ENCODE peak calls at places on chromosomes 2 and 18, in five cellular contexts. C is GM12892; Z is small intestine; E is stimulated activated CD8-positive, alpha-beta memory T cell treated with anti-CD3 and anti-CD28 coated beads, Interleukin-7, amount 100 ng/mL, for 24 hours; P is EL. N is an unnamed sample.

GRCh38 chr18:14089781-14090180 is 42.5 kb downstream of the ZNF519 start:
- DNase-seq in C (no peak), Z (no peak), E (no peak), P (peak; percentile 37), N (no peak)

GRCh38 chr2:112155331-112156151 is 17.4 kb downstream of the FBLN7 start:
- DNase-seq in C (no peak), Z (peak; percentile 20), E (no peak), P (no peak), N (no peak)

GRCh38 chr2:133777607-133778006 is 209.3 kb upstream of the NCKAP5 start:
- DNase-seq in C (no peak), Z (no peak), E (no peak), P (peak; percentile 76), N (no peak)

GRCh38 chr18:1104265-1104792 is 199.7 kb downstream of the ADCYAP1 start:
- DNase-seq in C (no peak), Z (no peak), E (no peak), P (peak; percentile 31), N (no peak)

GRCh38 chr2:61272421-61273070 is 110.6 kb downstream of the C2orf74 start:
- DNase-seq in C (no peak), Z (no peak), E (no peak), P (no peak), N (no peak)

GRCh38 chr2:48414196-48414595 is 115.8 kb upstream of the STON1 start:
- DNase-seq in C (no peak), Z (no peak), E (no peak), P (no peak), N (no peak)

GRCh38 chr2:218386505-218387368 is 4.7 kb downstream of the SLC11A1 start:
- DNase-seq in C (no peak), Z (no peak), E (no peak), P (no peak), N (no peak)

GRCh38 chr2:178403671-178404379 is 47.1 kb downstream of the PRKRA start:
- DNase-seq in C (no peak), Z (no peak), E (no peak), P (no peak), N (no peak)

GRCh38 chr18:12408247-12408869 is 629 bp downstream of the PRELID3A start:
- DNase-seq in C (peak; percentile 35), Z (peak; percentile 11), E (no peak), P (peak; percentile 28), N (no peak)

GRCh38 chr2:64727013-64727767 is 73.5 kb upstream of the SERTAD2 start:
- DNase-seq in C (peak; percentile 24), Z (peak; percentile 62), E (no peak), P (no peak), N (no peak)

N was measured in mesothelial cell of epicardium.